ENCODE peak calls at places on chromosomes 13 and 19, in four cellular contexts. O is HAP-1, X is right lobe of liver, H is A549. Z is an unnamed sample.

GRCh38 chr13:44903596-44903995 is 85.7 kb downstream of the NUFIP1 start:
- DNase-seq in H (no peak), O (peak), X (no peak), Z (no peak)

GRCh38 chr19:19817357-19817756 is 4.2 kb downstream of the ZNF506 start:
- DNase-seq in H (no peak), X (no peak), O (no peak), Z (no peak)

GRCh38 chr19:6204212-6204611 is 68.7 kb downstream of the ACSBG2 start:
- DNase-seq in O (no peak), X (no peak), H (no peak), Z (no peak)

GRCh38 chr19:8552810-8553209 is 24.4 kb downstream of the MYO1F start:
- DNase-seq in X (no peak), O (peak), H (peak), Z (no peak)

GRCh38 chr19:35592226-35592625 is 6.3 kb downstream of the PMIS2 start:
- DNase-seq in O (peak), X (no peak), H (peak), Z (peak)

GRCh38 chr13:82791035-82791434 is 1091.2 kb downstream of the SLITRK1 start:
- DNase-seq in O (no peak), H (no peak), X (no peak), Z (no peak)

GRCh38 chr19:19822148-19822429 is 539 bp upstream of the ZNF506 start:
- DNase-seq in X (no peak), O (no peak), H (no peak), Z (no peak)

GRCh38 chr19:10372698-10373097 is 7.7 kb downstream of the TYK2 start:
- DNase-seq in O (no peak), X (no peak), H (no peak), Z (no peak)

GRCh38 chr13:35953537-35954206 is 177.5 kb downstream of the DCLK1 start:
- DNase-seq in O (peak), H (peak), X (peak), Z (no peak)

GRCh38 chr13:45422731-45423130 is 4.6 kb upstream of the SLC25A30 start:
- DNase-seq in X (no peak), O (no peak), H (no peak), Z (no peak)

GRCh38 chr19:56146904-56147303 is 5.8 kb downstream of the ZNF444 start:
- DNase-seq in O (no peak), X (no peak), H (no peak), Z (no peak)

GRCh38 chr13:51781246-51782022 is 22.5 kb downstream of the DHRS12 start:
- DNase-seq in X (no peak), O (no peak), H (no peak), Z (no peak)

GRCh38 chr19:53634768-53635167 is 3.0 kb downstream of the DPRX start:
- DNase-seq in O (no peak), X (no peak), H (no peak), Z (no peak)

GRCh38 chr13:83879431-83880171 is 2.7 kb downstream of the SLITRK1 start:
- DNase-seq in H (no peak), O (no peak), X (no peak), Z (no peak)

GRCh38 chr13:83876546-83876945 is 5.7 kb downstream of the SLITRK1 start:
- DNase-seq in H (no peak), O (no peak), X (no peak), Z (no peak)

GRCh38 chr13:83880275-83881027 is 1.8 kb downstream of the SLITRK1 start:
- DNase-seq in O (no peak), H (no peak), X (no peak), Z (no peak)

GRCh38 chr13:83878691-83879410 is 3.4 kb downstream of the SLITRK1 start:
- DNase-seq in X (no peak), O (no peak), H (no peak), Z (no peak)

DNA sequence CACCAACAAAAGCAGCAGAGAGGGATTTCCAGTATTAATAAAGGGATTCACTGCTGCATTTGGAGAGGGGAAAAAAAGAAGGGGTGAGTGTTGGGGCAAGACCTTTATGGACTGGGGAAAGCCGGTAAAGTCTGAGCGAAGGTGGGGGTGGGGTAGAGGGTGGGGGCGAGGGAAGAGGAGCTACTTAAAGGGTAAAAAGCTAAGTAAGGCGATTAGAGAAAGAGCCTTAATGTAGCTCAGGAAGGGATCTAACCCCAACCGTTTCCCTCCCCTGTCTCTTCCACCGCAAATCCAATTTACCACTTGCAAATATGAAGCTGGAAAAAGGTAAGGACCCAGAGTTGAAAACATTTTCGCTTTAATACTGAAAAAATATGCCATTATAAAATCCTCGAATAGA is 4.4 kb downstream of the SLITRK1 start:
- DNase-seq in X (no peak), H (no peak), O (no peak), Z (no peak)
- H3K4me3 ChIP-seq in X (no peak), H (no peak), O (no peak), Z (no peak)

GRCh38 chr19:43766755-43767043 is 11.9 kb upstream of the SMG9 start:
- DNase-seq in X (no peak), O (no peak), H (no peak), Z (no peak)
- H3K4me3 ChIP-seq in X (no peak), O (no peak), H (no peak), Z (no peak)

GRCh38 chr19:31541396-31541795 is 192.2 kb upstream of the TSHZ3 start:
- DNase-seq in O (no peak), X (no peak), H (no peak), Z (no peak)
- H3K4me3 ChIP-seq in O (no peak), X (no peak), H (no peak), Z (no peak)

DNA sequence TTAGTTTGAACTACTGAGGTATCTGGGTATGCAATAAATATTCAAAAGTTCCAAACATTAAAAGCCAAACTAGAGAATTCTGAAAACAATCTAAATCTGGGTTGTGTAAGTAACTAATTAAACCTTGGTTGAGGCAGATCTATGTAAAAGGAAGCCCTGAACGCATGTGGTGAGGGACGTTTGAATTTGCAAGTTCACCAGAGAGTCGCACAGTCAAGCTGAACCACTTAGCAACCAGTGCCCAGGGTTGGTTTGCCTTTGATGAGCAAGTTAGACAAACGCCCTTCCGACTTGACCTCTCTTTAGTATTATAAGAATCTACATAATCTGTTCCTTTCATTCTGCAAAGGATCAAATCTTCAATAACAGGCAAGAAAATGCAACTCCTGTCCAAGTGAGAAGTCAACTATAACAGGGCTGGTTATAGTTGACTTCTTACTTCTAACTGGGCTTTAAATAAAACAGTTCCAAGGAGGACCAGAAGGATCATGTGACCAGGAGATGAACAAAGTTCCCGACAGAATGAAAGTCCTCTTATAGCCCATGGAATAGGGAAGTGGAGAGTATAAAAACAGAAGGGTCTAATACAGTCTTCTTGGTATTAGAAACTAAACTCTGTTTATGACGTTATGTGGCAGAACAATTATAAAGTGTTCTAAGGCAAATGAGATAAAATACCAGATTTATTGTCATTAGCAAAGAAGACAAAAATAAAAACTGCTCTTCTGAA is 40.6 kb downstream of the PHF11 start:
- DNase-seq in H (no peak), O (no peak), X (no peak), Z (no peak)
- H3K4me3 ChIP-seq in H (no peak), O (no peak), X (no peak), Z (no peak)

GRCh38 chr19:4390017-4390861 is 10.1 kb downstream of the SH3GL1 start:
- DNase-seq in X (peak), O (no peak), H (no peak), Z (no peak)

GRCh38 chr19:4390862-4391693 is 9.3 kb downstream of the SH3GL1 start:
- DNase-seq in X (peak), H (no peak), O (no peak), Z (no peak)

GRCh38 chr19:4389511-4390016 is 10.8 kb downstream of the SH3GL1 start:
- DNase-seq in O (no peak), H (no peak), X (no peak), Z (no peak)

GRCh38 chr19:4393947-4394590 is 6.3 kb downstream of the SH3GL1 start:
- DNase-seq in O (no peak), X (no peak), H (no peak), Z (no peak)

GRCh38 chr19:4391701-4392543 is 8.4 kb downstream of the SH3GL1 start:
- DNase-seq in H (no peak), X (peak), O (no peak), Z (no peak)
- H3K4me3 ChIP-seq in H (no peak), X (peak), O (no peak), Z (no peak)

GRCh38 chr13:38103851-38104250 is 234.3 kb upstream of the TRPC4 start:
- DNase-seq in H (no peak), O (no peak), X (no peak), Z (no peak)

DNA sequence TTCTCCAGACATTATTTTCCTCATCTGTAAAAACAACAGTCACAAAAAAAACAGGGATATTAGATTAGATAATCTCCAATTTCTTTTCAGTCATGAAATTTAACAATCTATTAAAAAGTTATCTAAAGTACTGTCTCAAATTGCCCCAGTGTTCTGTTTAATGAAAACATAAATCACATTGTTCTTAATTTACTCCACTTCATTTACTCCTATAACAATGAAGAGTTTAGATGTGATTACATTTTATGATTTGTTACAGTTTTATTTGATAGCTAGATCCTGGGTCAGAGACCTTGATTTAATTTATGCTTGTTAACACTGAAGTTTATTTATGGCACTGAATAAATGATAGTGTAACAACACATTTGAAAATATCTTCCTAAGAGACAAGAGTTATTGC is 230.2 kb upstream of the TRPC4 start:
- DNase-seq in H (no peak), O (no peak), X (no peak), Z (no peak)
- H3K4me3 ChIP-seq in H (no peak), O (no peak), X (no peak), Z (no peak)